ENCODE peak calls at places on chromosomes 3 and 15, in seven cellular contexts. One of them, this sample, is unnamed.

GRCh38 chr15:85104584-85104983 is 122.9 kb downstream of the PDE8A start:
- DNase-seq in K562: no peak
- DNase-seq in HepG2: no peak
- DNase-seq in GM12892: no peak
- DNase-seq in SK-N-SH: no peak
- DNase-seq in GM12878: no peak
- DNase-seq in H1: no peak
- DNase-seq in this sample: no peak

GRCh38 chr3:129611812-129612349 is 5.4 kb upstream of the PLXND1 start:
- DNase-seq in K562: no peak
- DNase-seq in HepG2: peak; percentile 70
- DNase-seq in GM12892: no peak
- DNase-seq in SK-N-SH: no peak
- DNase-seq in GM12878: no peak
- DNase-seq in H1: peak; percentile 72
- DNase-seq in this sample: no peak

GRCh38 chr15:84766461-84767005 is 18.1 kb downstream of the ZNF592 start:
- DNase-seq in K562: no peak
- DNase-seq in HepG2: no peak
- DNase-seq in GM12892: no peak
- DNase-seq in SK-N-SH: no peak
- DNase-seq in GM12878: no peak
- DNase-seq in H1: no peak
- DNase-seq in this sample: no peak

GRCh38 chr3:52824037-52824436 is 6.4 kb downstream of the ITIH4 start:
- DNase-seq in K562: no peak
- DNase-seq in HepG2: no peak
- DNase-seq in GM12892: no peak
- DNase-seq in SK-N-SH: no peak
- DNase-seq in GM12878: no peak
- DNase-seq in H1: no peak
- DNase-seq in this sample: no peak

GRCh38 chr3:100590114-100590839 is 19.1 kb upstream of the ADGRG7 start:
- DNase-seq in K562: peak; percentile 53
- DNase-seq in HepG2: peak; percentile 66
- DNase-seq in GM12892: peak; percentile 26
- DNase-seq in SK-N-SH: peak; percentile 68
- DNase-seq in GM12878: peak; percentile 68
- DNase-seq in H1: peak; percentile 67
- DNase-seq in this sample: no peak

GRCh38 chr15:57185507-57186074 is 190.7 kb upstream of the CGNL1 start:
- DNase-seq in K562: no peak
- DNase-seq in HepG2: no peak
- DNase-seq in GM12892: no peak
- DNase-seq in SK-N-SH: no peak
- DNase-seq in GM12878: no peak
- DNase-seq in H1: no peak
- DNase-seq in this sample: no peak

GRCh38 chr3:120652281-120652680 is 29.8 kb downstream of the HGD start:
- DNase-seq in K562: no peak
- DNase-seq in HepG2: no peak
- DNase-seq in GM12892: no peak
- DNase-seq in SK-N-SH: peak; percentile 68
- DNase-seq in GM12878: no peak
- DNase-seq in H1: no peak
- DNase-seq in this sample: no peak

GRCh38 chr15:52790166-52790708 is at the start of gene ONECUT1:
- DNase-seq in K562: peak; percentile 88
- DNase-seq in HepG2: peak; percentile 37
- DNase-seq in GM12892: peak; percentile 72
- DNase-seq in SK-N-SH: peak; percentile 92
- DNase-seq in GM12878: no peak
- DNase-seq in H1: peak; percentile 87
- DNase-seq in this sample: peak; percentile 76

GRCh38 chr3:42741796-42742195 is 31.3 kb downstream of the CCDC13 start:
- DNase-seq in K562: no peak
- DNase-seq in HepG2: no peak
- DNase-seq in GM12892: no peak
- DNase-seq in SK-N-SH: no peak
- DNase-seq in GM12878: no peak
- DNase-seq in H1: peak; percentile 3
- DNase-seq in this sample: no peak

GRCh38 chr15:31387483-31388118 is 61.0 kb downstream of the KLF13 start:
- DNase-seq in K562: no peak
- DNase-seq in HepG2: no peak
- DNase-seq in GM12892: no peak
- DNase-seq in SK-N-SH: peak; percentile 86
- DNase-seq in GM12878: no peak
- DNase-seq in H1: no peak
- DNase-seq in this sample: no peak

GRCh38 chr3:17795280-17795679 is 52.8 kb upstream of the TBC1D5 start:
- DNase-seq in K562: no peak
- DNase-seq in HepG2: no peak
- DNase-seq in GM12892: no peak
- DNase-seq in SK-N-SH: peak; percentile 33
- DNase-seq in GM12878: no peak
- DNase-seq in H1: no peak
- DNase-seq in this sample: no peak

GRCh38 chr15:41494190-41494921 is 682 bp downstream of the ITPKA start:
- DNase-seq in K562: peak; percentile 82
- DNase-seq in HepG2: peak; percentile 73
- DNase-seq in GM12892: no peak
- DNase-seq in SK-N-SH: peak; percentile 78
- DNase-seq in GM12878: no peak
- DNase-seq in H1: peak; percentile 86
- DNase-seq in this sample: peak; percentile 60

GRCh38 chr3:151439652-151440125 is 21.2 kb downstream of the IGSF10 start:
- DNase-seq in K562: peak; percentile 40
- DNase-seq in HepG2: peak; percentile 49
- DNase-seq in GM12892: no peak
- DNase-seq in SK-N-SH: peak; percentile 50
- DNase-seq in GM12878: no peak
- DNase-seq in H1: no peak
- DNase-seq in this sample: no peak

GRCh38 chr3:129934234-129935123 is 40.0 kb upstream of the TRH start:
- DNase-seq in K562: peak; percentile 59
- DNase-seq in HepG2: peak; percentile 23
- DNase-seq in GM12892: peak; percentile 29
- DNase-seq in SK-N-SH: peak; percentile 77
- DNase-seq in GM12878: no peak
- DNase-seq in H1: peak; percentile 64
- DNase-seq in this sample: peak; percentile 27

GRCh38 chr15:89664951-89665350 is 9.7 kb upstream of the KIF7 start:
- DNase-seq in K562: no peak
- DNase-seq in HepG2: no peak
- DNase-seq in GM12892: no peak
- DNase-seq in SK-N-SH: no peak
- DNase-seq in GM12878: no peak
- DNase-seq in H1: no peak
- DNase-seq in this sample: no peak

GRCh38 chr15:72230197-72231065 is 559 bp downstream of the PKM start:
- DNase-seq in K562: peak; percentile 84
- DNase-seq in HepG2: peak; percentile 81
- DNase-seq in GM12892: peak; percentile 52
- DNase-seq in SK-N-SH: peak; percentile 95
- DNase-seq in GM12878: peak; percentile 51
- DNase-seq in H1: peak; percentile 82
- DNase-seq in this sample: peak; percentile 35

GRCh38 chr15:56038015-56038414 is 44.6 kb upstream of the NEDD4 start:
- DNase-seq in K562: no peak
- DNase-seq in HepG2: no peak
- DNase-seq in GM12892: no peak
- DNase-seq in SK-N-SH: no peak
- DNase-seq in GM12878: no peak
- DNase-seq in H1: no peak
- DNase-seq in this sample: no peak

GRCh38 chr3:52428151-52429005 is 16.5 kb downstream of the SEMA3G start:
- DNase-seq in K562: peak; percentile 31
- DNase-seq in HepG2: peak; percentile 76
- DNase-seq in GM12892: no peak
- DNase-seq in SK-N-SH: peak; percentile 70
- DNase-seq in GM12878: no peak
- DNase-seq in H1: no peak
- DNase-seq in this sample: no peak

GRCh38 chr15:81531141-81531592 is 157.2 kb upstream of the TMC3 start:
- DNase-seq in K562: no peak
- DNase-seq in HepG2: no peak
- DNase-seq in GM12892: no peak
- DNase-seq in SK-N-SH: no peak
- DNase-seq in GM12878: no peak
- DNase-seq in H1: no peak
- DNase-seq in this sample: no peak

GRCh38 chr3:145248928-145249327 is 912.1 kb downstream of the PLOD2 start:
- DNase-seq in K562: no peak
- DNase-seq in HepG2: no peak
- DNase-seq in GM12892: no peak
- DNase-seq in SK-N-SH: no peak
- DNase-seq in GM12878: no peak
- DNase-seq in H1: no peak
- DNase-seq in this sample: no peak
- TF ChIP-seq POLR2AphosphoS5 in K562: no peak
- TF ChIP-seq POLR2AphosphoS5 in HepG2: no peak
- TF ChIP-seq POLR2AphosphoS5 in GM12892: no peak
- TF ChIP-seq POLR2AphosphoS5 in SK-N-SH: no peak
- TF ChIP-seq POLR2AphosphoS5 in GM12878: no peak
- TF ChIP-seq POLR2AphosphoS5 in H1: no peak
- TF ChIP-seq POLR2AphosphoS5 in this sample: no peak

DNA sequence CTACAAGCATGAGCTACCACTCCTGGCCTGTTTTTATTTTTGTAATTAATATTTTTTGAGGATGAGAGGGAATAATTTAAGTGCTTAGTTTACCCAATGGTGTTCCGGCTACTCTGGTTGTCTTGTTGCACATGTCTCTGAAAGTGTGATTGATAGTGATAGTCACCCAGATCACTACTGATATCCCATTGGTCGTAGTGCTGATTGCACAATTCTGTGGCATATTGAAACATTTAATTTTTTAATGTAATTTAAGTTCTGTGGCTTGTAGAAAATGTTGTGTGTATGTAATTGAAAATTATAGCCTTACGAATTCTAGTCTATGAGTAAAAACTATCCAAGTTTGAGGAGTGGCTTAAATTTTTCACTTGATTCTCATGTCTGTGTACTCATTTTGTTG is 11.9 kb downstream of the ARIH2 start:
- DNase-seq in K562: no peak
- DNase-seq in HepG2: no peak
- DNase-seq in GM12892: no peak
- DNase-seq in SK-N-SH: no peak
- DNase-seq in GM12878: no peak
- DNase-seq in H1: no peak
- DNase-seq in this sample: no peak
- TF ChIP-seq TAF1 in K562: no peak
- TF ChIP-seq TAF1 in HepG2: no peak
- TF ChIP-seq TAF1 in GM12892: no peak
- TF ChIP-seq TAF1 in SK-N-SH: no peak
- TF ChIP-seq TAF1 in GM12878: no peak
- TF ChIP-seq TAF1 in H1: no peak
- TF ChIP-seq TAF1 in this sample: no peak

GRCh38 chr3:71444028-71444860 is 139.3 kb downstream of the FOXP1 start:
- DNase-seq in K562: no peak
- DNase-seq in HepG2: no peak
- DNase-seq in GM12892: no peak
- DNase-seq in SK-N-SH: peak; percentile 73
- DNase-seq in GM12878: peak; percentile 82
- DNase-seq in H1: no peak
- DNase-seq in this sample: peak; percentile 25
- TF ChIP-seq POLR2AphosphoS5 in K562: no peak
- TF ChIP-seq POLR2AphosphoS5 in HepG2: no peak
- TF ChIP-seq POLR2AphosphoS5 in GM12892: no peak
- TF ChIP-seq POLR2AphosphoS5 in SK-N-SH: no peak
- TF ChIP-seq POLR2AphosphoS5 in GM12878: no peak
- TF ChIP-seq POLR2AphosphoS5 in H1: no peak
- TF ChIP-seq POLR2AphosphoS5 in this sample: no peak

DNA sequence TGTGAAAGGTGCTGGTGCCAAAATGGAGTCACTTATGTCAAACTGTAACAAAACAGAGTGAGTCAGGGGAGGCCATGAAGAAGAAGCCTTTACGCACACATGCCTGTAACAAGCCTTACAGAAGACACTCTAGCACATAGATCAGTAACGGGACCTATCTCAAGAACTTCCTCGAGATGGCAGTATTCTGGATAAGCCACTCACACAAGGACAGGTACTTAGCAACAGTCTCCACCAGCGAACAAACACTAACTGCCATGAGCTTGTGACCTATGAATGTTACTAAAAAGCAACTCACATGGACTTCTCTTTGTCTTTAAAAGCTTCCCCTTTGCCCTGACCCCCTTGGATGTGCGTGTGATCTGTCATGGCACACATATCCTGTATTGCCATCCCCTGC is 235.1 kb downstream of the CD47 start:
- DNase-seq in K562: no peak
- DNase-seq in HepG2: peak; percentile 60
- DNase-seq in GM12892: no peak
- DNase-seq in SK-N-SH: no peak
- DNase-seq in GM12878: no peak
- DNase-seq in H1: no peak
- DNase-seq in this sample: no peak
- TF ChIP-seq TAF1 in K562: no peak
- TF ChIP-seq TAF1 in HepG2: no peak
- TF ChIP-seq TAF1 in GM12892: no peak
- TF ChIP-seq TAF1 in SK-N-SH: no peak
- TF ChIP-seq TAF1 in GM12878: no peak
- TF ChIP-seq TAF1 in H1: no peak
- TF ChIP-seq TAF1 in this sample: no peak

GRCh38 chr15:77037475-77038209 is 33.3 kb downstream of the TSPAN3 start:
- DNase-seq in K562: no peak
- DNase-seq in HepG2: no peak
- DNase-seq in GM12892: peak; percentile 17
- DNase-seq in SK-N-SH: peak; percentile 13
- DNase-seq in GM12878: no peak
- DNase-seq in H1: no peak
- DNase-seq in this sample: peak; percentile 14

GRCh38 chr15:77034620-77035467 is 36.1 kb downstream of the TSPAN3 start:
- DNase-seq in K562: peak; percentile 63
- DNase-seq in HepG2: no peak
- DNase-seq in GM12892: peak; percentile 52
- DNase-seq in SK-N-SH: peak; percentile 78
- DNase-seq in GM12878: no peak
- DNase-seq in H1: peak; percentile 91
- DNase-seq in this sample: peak; percentile 70

GRCh38 chr15:77035584-77035983 is 35.3 kb downstream of the TSPAN3 start:
- DNase-seq in K562: no peak
- DNase-seq in HepG2: no peak
- DNase-seq in GM12892: no peak
- DNase-seq in SK-N-SH: peak; percentile 27
- DNase-seq in GM12878: no peak
- DNase-seq in H1: no peak
- DNase-seq in this sample: no peak

GRCh38 chr15:77036537-77037474 is 34.1 kb downstream of the TSPAN3 start:
- DNase-seq in K562: no peak
- DNase-seq in HepG2: no peak
- DNase-seq in GM12892: peak; percentile 13
- DNase-seq in SK-N-SH: peak; percentile 21
- DNase-seq in GM12878: no peak
- DNase-seq in H1: peak; percentile 43
- DNase-seq in this sample: no peak

DNA sequence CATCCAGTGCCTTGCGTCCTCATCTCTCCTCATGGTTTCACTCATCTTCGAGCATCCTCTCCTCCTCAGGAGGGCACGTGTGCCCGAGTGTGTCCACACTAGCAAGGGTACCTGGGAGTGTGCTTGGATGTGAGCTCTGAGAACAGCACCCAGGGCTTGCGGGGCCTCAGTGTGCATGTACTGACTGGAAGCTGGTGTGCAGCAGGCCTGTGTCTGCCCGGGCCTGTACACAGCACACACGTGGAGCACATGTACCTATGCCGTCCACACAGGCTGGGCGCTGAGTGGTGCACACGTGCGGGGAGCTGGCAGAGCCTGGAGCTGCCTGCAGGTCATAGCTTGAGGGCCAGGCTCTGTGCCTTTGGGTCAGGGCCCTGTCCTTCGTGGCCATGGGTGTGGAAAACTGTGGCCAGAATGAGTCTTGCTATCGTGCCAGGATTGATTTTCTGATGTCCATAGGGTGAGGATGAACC is 34.9 kb downstream of the TSPAN3 start:
- DNase-seq in K562: no peak
- DNase-seq in HepG2: no peak
- DNase-seq in GM12892: peak; percentile 6
- DNase-seq in SK-N-SH: peak; percentile 18
- DNase-seq in GM12878: no peak
- DNase-seq in H1: peak; percentile 43
- DNase-seq in this sample: peak; percentile 6
- TF ChIP-seq POLR2AphosphoS5 in K562: no peak
- TF ChIP-seq POLR2AphosphoS5 in HepG2: no peak
- TF ChIP-seq POLR2AphosphoS5 in GM12892: peak; percentile 3
- TF ChIP-seq POLR2AphosphoS5 in SK-N-SH: no peak
- TF ChIP-seq POLR2AphosphoS5 in GM12878: no peak
- TF ChIP-seq POLR2AphosphoS5 in H1: no peak
- TF ChIP-seq POLR2AphosphoS5 in this sample: no peak

This sample was measured in GM12891.